ENCODE peak calls at places on chromosomes 1 and 21, in seven cellular contexts. S is HepG2; W is breast epithelium; P is GM23248; E is CD8-positive, alpha-beta memory T cell; F is lower lobe of right lung; M is tibial nerve. N is an unnamed sample.
A peak's percentile ranks its signal among the peaks of the same experiment; 100 is the strongest.

GRCh38 chr21:43306911-43307676 is 119.8 kb downstream of the SIK1 start:
- DNase-seq in M (no peak), F (peak; percentile 42), E (no peak), P (peak; percentile 61), S (peak; percentile 61), W (peak; percentile 71), N (no peak)

GRCh38 chr1:161381707-161382106 is 14.0 kb upstream of the CFAP126 start:
- DNase-seq in M (no peak), E (no peak), P (no peak), S (no peak), F (no peak), W (no peak), N (no peak)

GRCh38 chr1:203475012-203475981 is at the start of gene PRELP:
- DNase-seq in W (peak; percentile 64), M (peak; percentile 88), F (no peak), S (no peak), E (no peak), P (peak; percentile 26), N (peak; percentile 60)

GRCh38 chr21:36654796-36655325 is 44.1 kb upstream of the SIM2 start:
- DNase-seq in E (no peak), F (no peak), P (no peak), W (no peak), M (no peak), S (no peak), N (no peak)

GRCh38 chr1:25707280-25708016 is 90.9 kb downstream of the MAN1C1 start:
- DNase-seq in W (no peak), P (peak; percentile 86), S (no peak), E (no peak), F (no peak), M (no peak), N (no peak)

GRCh38 chr1:96473791-96474452 is 247.7 kb upstream of the PTBP2 start:
- DNase-seq in E (no peak), M (no peak), P (peak; percentile 68), S (no peak), F (no peak), W (no peak), N (no peak)

GRCh38 chr21:38661296-38662223 is 144.2 kb upstream of the ETS2 start:
- DNase-seq in M (no peak), W (no peak), E (no peak), P (peak; percentile 72), S (no peak), F (peak; percentile 55), N (no peak)

GRCh38 chr1:204623894-204624361 is 61.6 kb downstream of the LRRN2 start:
- DNase-seq in F (no peak), S (peak; percentile 36), P (peak; percentile 14), M (no peak), E (no peak), W (no peak), N (peak; percentile 27)

GRCh38 chr1:214277704-214278635 is 3.0 kb upstream of the SMYD2 start:
- DNase-seq in P (peak; percentile 38), S (no peak), W (no peak), F (no peak), E (no peak), M (no peak), N (no peak)

GRCh38 chr1:42973304-42973703 is 14.6 kb upstream of the SLC2A1 start:
- DNase-seq in E (no peak), F (no peak), M (no peak), S (no peak), W (no peak), P (peak; percentile 39), N (no peak)

GRCh38 chr1:31645274-31645568 is 545 bp upstream of the PEF1 start:
- DNase-seq in P (no peak), E (no peak), F (no peak), W (no peak), M (no peak), S (no peak), N (no peak)

GRCh38 chr1:104991702-104992101 is 1242.0 kb downstream of the AMY1C start:
- DNase-seq in S (no peak), W (no peak), E (no peak), M (no peak), F (no peak), P (no peak), N (no peak)

GRCh38 chr1:62523860-62524259 is 73.5 kb upstream of the ANGPTL3 start:
- DNase-seq in E (no peak), M (no peak), P (no peak), W (no peak), S (peak; percentile 9), F (no peak), N (no peak)

GRCh38 chr1:62529227-62529626 is 68.1 kb upstream of the ANGPTL3 start:
- DNase-seq in P (no peak), S (peak; percentile 22), F (no peak), E (no peak), M (no peak), W (no peak), N (no peak)

GRCh38 chr1:62530516-62531154 is 66.7 kb upstream of the ANGPTL3 start:
- DNase-seq in S (peak; percentile 45), M (peak; percentile 40), E (no peak), P (no peak), F (peak; percentile 45), W (no peak), N (peak; percentile 55)

DNA sequence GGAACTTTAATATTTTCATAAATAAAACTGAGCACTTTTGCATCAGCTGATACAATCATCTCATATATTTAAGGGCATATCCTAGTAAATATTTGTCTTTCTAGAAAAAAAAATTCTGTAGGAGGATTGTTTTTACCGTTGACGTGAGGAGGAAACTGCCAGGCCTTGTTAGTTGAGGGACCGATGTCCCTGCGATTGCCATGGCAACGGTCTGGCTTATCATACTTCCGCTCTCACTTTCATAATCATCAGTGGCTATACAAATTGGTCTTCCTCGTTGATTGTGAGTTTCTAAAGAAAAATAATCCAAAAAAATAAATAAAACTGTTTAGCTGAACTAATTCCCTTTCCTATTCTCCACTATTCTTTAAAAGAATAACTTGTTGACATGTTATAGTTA is 69.3 kb upstream of the ANGPTL3 start:
- DNase-seq in S (no peak), M (no peak), E (no peak), W (no peak), P (no peak), F (no peak), N (no peak)
- H3K4me3 ChIP-seq in S (no peak overlapping the region), M (no peak overlapping the region), E (no peak overlapping the region), W (no peak overlapping the region), P (no peak overlapping the region), F (no peak overlapping the region), N (no peak overlapping the region)

DNA sequence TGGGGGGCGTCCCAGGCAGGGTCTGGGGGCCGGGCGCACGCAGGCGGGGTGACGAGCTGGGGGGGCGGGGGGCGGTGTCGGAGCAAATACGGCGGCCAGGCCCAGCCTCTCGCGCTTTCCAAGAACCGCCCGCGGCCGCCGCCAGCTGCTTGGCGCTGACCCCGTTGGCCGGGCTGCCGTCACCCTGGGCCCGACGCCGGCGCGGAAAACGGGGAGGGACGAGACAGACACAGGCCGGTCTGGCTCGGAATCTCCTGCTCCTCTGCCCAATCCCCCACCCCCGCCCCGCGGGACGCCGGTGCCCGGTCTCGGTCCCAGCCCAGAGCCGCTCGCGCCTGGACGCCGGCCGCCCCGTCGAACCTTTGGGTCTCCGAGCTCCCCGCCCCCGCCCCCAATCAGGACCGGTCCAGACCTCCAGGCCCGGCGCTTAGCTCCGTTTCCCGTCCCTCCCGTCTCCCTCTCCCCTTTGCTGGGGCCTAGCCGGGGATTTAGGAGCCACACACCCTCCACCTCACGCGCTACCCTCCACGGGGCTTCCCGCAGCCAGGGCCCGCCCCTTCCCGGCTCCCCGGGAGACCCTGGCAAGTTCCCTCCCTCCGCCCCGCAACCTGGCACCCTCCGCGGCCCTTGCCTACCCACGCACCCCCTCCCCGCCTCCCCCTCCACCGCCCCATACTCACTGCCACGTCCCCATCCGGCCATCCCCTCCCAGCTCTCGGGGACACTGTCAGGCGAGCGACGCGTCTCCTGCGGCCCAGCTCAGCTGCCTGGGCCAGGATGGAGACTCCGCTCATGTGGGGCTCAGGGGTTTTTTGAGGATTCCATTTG is 794 bp upstream of the MMP23B start:
- DNase-seq in E (peak; percentile 38), M (peak; percentile 36), W (no peak), F (peak; percentile 57), S (no peak), P (peak; percentile 60), N (no peak)
- H3K27ac ChIP-seq in E (peak overlapping the region; percentile 24), M (no peak overlapping the region), W (peak overlapping the region; percentile 74), F (peak overlapping the region; percentile 84), S (no peak overlapping the region), P (no peak overlapping the region), N (no peak overlapping the region)

GRCh38 chr1:167186198-167186750 is 34.4 kb upstream of the POU2F1 start:
- DNase-seq in W (no peak), M (no peak), S (no peak), E (no peak), F (no peak), P (no peak), N (no peak)
- H3K36me3 ChIP-seq in W (no peaks in the 10 kb centered on the region), M (no peaks in the 10 kb centered on the region), S (no peaks in the 10 kb centered on the region), E (no peaks in the 10 kb centered on the region), F (no peaks in the 10 kb centered on the region), P (no peaks in the 10 kb centered on the region), N (no peaks in the 10 kb centered on the region)

GRCh38 chr1:111811891-111812290 is 56.2 kb downstream of the DDX20 start:
- DNase-seq in E (no peak), M (no peak), P (no peak), F (no peak), S (no peak), W (no peak), N (no peak)
- H3K4me3 ChIP-seq in E (no peak overlapping the region), M (no peak overlapping the region), P (no peak overlapping the region), F (no peak overlapping the region), S (no peak overlapping the region), W (no peak overlapping the region), N (no peak overlapping the region)

GRCh38 chr1:74504125-74505065 is 8.0 kb downstream of the LRRC53 start:
- DNase-seq in P (peak; percentile 58), E (no peak), S (peak; percentile 38), F (no peak), M (peak; percentile 31), W (no peak), N (peak; percentile 70)
- H3K27ac ChIP-seq in P (no peak overlapping the region), E (no peak overlapping the region), S (no peak overlapping the region), F (no peak overlapping the region), M (no peak overlapping the region), W (no peak overlapping the region), N (no peak overlapping the region)

GRCh38 chr1:10299174-10299573 is 88.8 kb downstream of the KIF1B start:
- DNase-seq in E (no peak), F (no peak), S (no peak), P (no peak), W (no peak), M (no peak), N (no peak)
- H3K36me3 ChIP-seq in E (peaks cover 6% of the 10 kb centered on the region), F (peaks cover 68% of the 10 kb centered on the region), S (peaks cover 68% of the 10 kb centered on the region), P (peaks cover 57% of the 10 kb centered on the region), W (no peaks in the 10 kb centered on the region), M (no peaks in the 10 kb centered on the region), N (peaks cover 11% of the 10 kb centered on the region)

DNA sequence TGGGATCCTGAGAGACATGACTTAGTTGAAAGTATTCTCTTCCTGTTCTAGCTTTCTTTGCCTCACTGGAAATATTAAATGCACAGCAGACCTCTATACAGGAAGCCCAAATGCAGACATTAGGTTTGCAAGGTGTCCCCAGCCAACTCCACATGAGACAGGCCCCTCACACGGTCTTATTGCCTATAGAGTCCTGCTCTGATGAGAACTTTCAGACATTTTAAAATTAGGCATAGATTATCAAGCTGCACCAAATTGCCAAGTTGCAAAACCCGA is 251.9 kb upstream of the C1orf105 start:
- DNase-seq in M (no peak), P (no peak), W (no peak), E (no peak), F (no peak), S (no peak), N (no peak)
- H3K4me3 ChIP-seq in M (no peak overlapping the region), P (no peak overlapping the region), W (no peak overlapping the region), E (no peak overlapping the region), F (no peak overlapping the region), S (no peak overlapping the region), N (no peak overlapping the region)